ENCODE peak calls at places on chromosomes 16 and 17, in ten cellular contexts. V, P, I, M, Z, Y, J, D, X and C are unnamed samples.

GRCh38 chr17:73697872-73698271 is 53.6 kb upstream of the SDK2 start:
- DNase-seq in V (no peak), P (no peak), I (peak), M (no peak), Z (no peak), Y (no peak), J (no peak), D (no peak), X (peak), C (peak)

GRCh38 chr16:48608871-48609452 is 1.0 kb downstream of the N4BP1 start:
- DNase-seq in V (no peak), P (peak), I (peak), M (peak), Z (no peak), Y (no peak), J (no peak), D (no peak), X (no peak), C (no peak)

GRCh38 chr16:69166946-69167930 is 19.7 kb upstream of the SNTB2 start:
- DNase-seq in V (no peak), P (no peak), I (no peak), M (no peak), Z (no peak), Y (no peak), J (no peak), D (no peak), X (no peak), C (no peak)

GRCh38 chr17:16877102-16877501 is 94.8 kb downstream of the TNFRSF13B start:
- DNase-seq in V (no peak), P (no peak), I (no peak), M (no peak), Z (no peak), Y (no peak), J (no peak), D (no peak), X (no peak), C (no peak)

GRCh38 chr16:50744911-50745310 is 3.0 kb downstream of the CYLD start:
- DNase-seq in V (no peak), P (no peak), I (no peak), M (no peak), Z (no peak), Y (no peak), J (no peak), D (no peak), X (no peak), C (no peak)

GRCh38 chr16:29821663-29822115 is 1.4 kb downstream of the MVP start:
- DNase-seq in V (no peak), P (peak), I (peak), M (no peak), Z (no peak), Y (no peak), J (peak), D (no peak), X (no peak), C (no peak)

GRCh38 chr16:89143911-89144675 is 27.5 kb upstream of the CDH15 start:
- DNase-seq in V (no peak), P (no peak), I (no peak), M (no peak), Z (no peak), Y (no peak), J (no peak), D (no peak), X (no peak), C (no peak)

GRCh38 chr16:51180719-51181494 is 29.8 kb upstream of the SALL1 start:
- DNase-seq in V (no peak), P (no peak), I (no peak), M (no peak), Z (no peak), Y (no peak), J (no peak), D (no peak), X (no peak), C (no peak)

GRCh38 chr17:34736611-34737010 is 157.2 kb downstream of the TMEM132E start:
- DNase-seq in V (no peak), P (no peak), I (no peak), M (no peak), Z (no peak), Y (no peak), J (no peak), D (no peak), X (no peak), C (no peak)

GRCh38 chr17:27572665-27573064 is 58.3 kb upstream of the LGALS9 start:
- DNase-seq in V (no peak), P (no peak), I (no peak), M (peak), Z (no peak), Y (no peak), J (no peak), D (peak), X (no peak), C (no peak)

GRCh38 chr17:39533891-39534290 is 72.6 kb downstream of the CDK12 start:
- DNase-seq in V (no peak), P (no peak), I (no peak), M (no peak), Z (no peak), Y (no peak), J (no peak), D (no peak), X (no peak), C (no peak)

GRCh38 chr17:68462381-68463210 is 5.3 kb upstream of the WIPI1 start:
- DNase-seq in V (peak), P (peak), I (peak), M (peak), Z (no peak), Y (peak), J (peak), D (peak), X (peak), C (peak)

GRCh38 chr16:4661661-4662060 is 31.7 kb upstream of the NUDT16L1 start:
- DNase-seq in V (no peak), P (no peak), I (no peak), M (no peak), Z (no peak), Y (no peak), J (no peak), D (no peak), X (no peak), C (no peak)

GRCh38 chr16:54136276-54136625 is 150.3 kb downstream of the IRX3 start:
- DNase-seq in V (no peak), P (peak), I (no peak), M (no peak), Z (no peak), Y (no peak), J (no peak), D (no peak), X (no peak), C (no peak)

GRCh38 chr17:9255838-9256237 is 234.5 kb downstream of the NTN1 start:
- DNase-seq in V (no peak), P (no peak), I (no peak), M (no peak), Z (no peak), Y (no peak), J (no peak), D (no peak), X (no peak), C (no peak)

GRCh38 chr16:70481929-70482536 is 27.6 kb downstream of the FCSK start:
- DNase-seq in V (peak), P (peak), I (no peak), M (no peak), Z (no peak), Y (no peak), J (no peak), D (no peak), X (no peak), C (no peak)

GRCh38 chr17:29614345-29615047 is 8.2 kb downstream of the CORO6 start:
- DNase-seq in V (no peak), P (no peak), I (no peak), M (no peak), Z (peak), Y (no peak), J (no peak), D (no peak), X (no peak), C (no peak)

GRCh38 chr17:45965741-45966140 is 33.3 kb upstream of the STH start:
- DNase-seq in V (no peak), P (no peak), I (no peak), M (no peak), Z (no peak), Y (no peak), J (no peak), D (no peak), X (no peak), C (no peak)

GRCh38 chr17:78962345-78962983 is 17.3 kb downstream of the LGALS3BP start:
- DNase-seq in V (no peak), P (peak), I (peak), M (no peak), Z (no peak), Y (no peak), J (peak), D (no peak), X (no peak), C (peak)

GRCh38 chr16:70804729-70805169 is 3.8 kb upstream of the VAC14 start:
- DNase-seq in V (no peak), P (no peak), I (no peak), M (no peak), Z (no peak), Y (no peak), J (no peak), D (no peak), X (no peak), C (no peak)

GRCh38 chr17:38444151-38444550 is 15.9 kb downstream of the ARHGAP23 start:
- DNase-seq in V (no peak), P (peak), I (peak), M (peak), Z (peak), Y (peak), J (peak), D (peak), X (peak), C (peak)

GRCh38 chr17:57552114-57552601 is 192.9 kb downstream of the CCDC182 start:
- DNase-seq in V (no peak), P (peak), I (peak), M (peak), Z (no peak), Y (no peak), J (no peak), D (no peak), X (no peak), C (no peak)

GRCh38 chr16:54921229-54921824 is 9.3 kb upstream of the IRX5 start:
- DNase-seq in V (no peak), P (no peak), I (no peak), M (no peak), Z (no peak), Y (no peak), J (no peak), D (no peak), X (peak), C (no peak)

GRCh38 chr16:85555549-85556455 is 57.3 kb upstream of the GSE1 start:
- DNase-seq in V (no peak), P (peak), I (peak), M (peak), Z (peak), Y (no peak), J (no peak), D (no peak), X (peak), C (peak)

GRCh38 chr17:16920628-16921020 is 51.3 kb downstream of the TNFRSF13B start:
- DNase-seq in V (no peak), P (no peak), I (no peak), M (no peak), Z (no peak), Y (no peak), J (no peak), D (no peak), X (no peak), C (no peak)

GRCh38 chr17:42521036-42521435 is 15.0 kb upstream of the NAGLU start:
- DNase-seq in V (no peak), P (no peak), I (no peak), M (no peak), Z (no peak), Y (no peak), J (no peak), D (no peak), X (no peak), C (no peak)

GRCh38 chr16:21160276-21160675 is 1.8 kb downstream of the LDAF1 start:
- DNase-seq in V (no peak), P (no peak), I (no peak), M (no peak), Z (no peak), Y (no peak), J (no peak), D (no peak), X (no peak), C (no peak)

GRCh38 chr16:28241924-28242323 is 30.2 kb upstream of the XPO6 start:
- DNase-seq in V (no peak), P (no peak), I (no peak), M (no peak), Z (no peak), Y (no peak), J (no peak), D (no peak), X (no peak), C (no peak)